ENCODE peak calls at places on chromosome 7, in seven cellular contexts. R is lung, Z is A549, S is nephron progenitor cell, C is foreskin fibroblast, V is GM13976, Y is cardiac muscle cell. F is an unnamed sample.

GRCh38 chr7:152588350-152588749 is 87.6 kb downstream of the XRCC2 start:
- DNase-seq in R (no peak), Z (no peak), S (no peak), C (no peak), V (no peak), Y (peak), F (no peak)

GRCh38 chr7:33773053-33773452 is 132.3 kb upstream of the BMPER start:
- DNase-seq in R (no peak), Z (no peak), S (no peak), C (peak), V (no peak), Y (no peak), F (no peak)

GRCh38 chr7:20543565-20543964 is 71.9 kb upstream of the ABCB5 start:
- DNase-seq in R (no peak), Z (no peak), S (no peak), C (no peak), V (no peak), Y (no peak), F (no peak)

GRCh38 chr7:78792624-78793023 is 660.8 kb downstream of the MAGI2 start:
- DNase-seq in R (no peak), Z (no peak), S (no peak), C (no peak), V (no peak), Y (no peak), F (no peak)

GRCh38 chr7:94008537-94008936 is 4.4 kb upstream of the BET1 start:
- DNase-seq in R (no peak), Z (no peak), S (no peak), C (peak), V (no peak), Y (peak), F (no peak)

GRCh38 chr7:154795437-154795836 is 207.5 kb downstream of the PAXIP1 start:
- DNase-seq in R (no peak), Z (no peak), S (no peak), C (no peak), V (no peak), Y (no peak), F (no peak)

GRCh38 chr7:17392846-17393245 is 94.4 kb downstream of the AHR start:
- DNase-seq in R (no peak), Z (no peak), S (no peak), C (peak), V (no peak), Y (peak), F (no peak)

GRCh38 chr7:155244675-155245074 is 53.0 kb upstream of the INSIG1 start:
- DNase-seq in R (no peak), Z (no peak), S (no peak), C (no peak), V (no peak), Y (no peak), F (no peak)

GRCh38 chr7:42014625-42015412 is 222.2 kb downstream of the GLI3 start:
- DNase-seq in R (no peak), Z (peak), S (peak), C (no peak), V (no peak), Y (peak), F (peak)

GRCh38 chr7:43108255-43109011 is 4.0 kb upstream of the HECW1 start:
- DNase-seq in R (peak), Z (peak), S (peak), C (peak), V (peak), Y (peak), F (peak)

GRCh38 chr7:30162133-30162532 is 27.3 kb downstream of the MTURN start:
- DNase-seq in R (no peak), Z (no peak), S (no peak), C (no peak), V (no peak), Y (no peak), F (no peak)

GRCh38 chr7:29299986-29300609 is 105.5 kb downstream of the CHN2 start:
- DNase-seq in R (no peak), Z (no peak), S (no peak), C (no peak), V (no peak), Y (peak), F (no peak)

GRCh38 chr7:129644634-129645230 is 33.2 kb downstream of the NRF1 start:
- DNase-seq in R (no peak), Z (no peak), S (no peak), C (peak), V (no peak), Y (peak), F (no peak)

GRCh38 chr7:108086962-108087361 is 43.2 kb downstream of the LAMB4 start:
- DNase-seq in R (no peak), Z (no peak), S (no peak), C (no peak), V (no peak), Y (no peak), F (no peak)

GRCh38 chr7:157272351-157273207 is 64.2 kb upstream of the DNAJB6 start:
- DNase-seq in R (no peak), Z (no peak), S (no peak), C (no peak), V (no peak), Y (no peak), F (no peak)

GRCh38 chr7:149458235-149458634 is 2.6 kb downstream of the ZNF777 start:
- DNase-seq in R (no peak), Z (no peak), S (no peak), C (no peak), V (no peak), Y (no peak), F (no peak)

GRCh38 chr7:98902523-98902922 is 24.2 kb downstream of the TRRAP start:
- DNase-seq in R (no peak), Z (no peak), S (no peak), C (no peak), V (no peak), Y (no peak), F (no peak)

GRCh38 chr7:75914169-75914654 is 743 bp upstream of the POR start:
- DNase-seq in R (no peak), Z (no peak), S (peak), C (no peak), V (no peak), Y (no peak), F (peak)

GRCh38 chr7:54964136-54964535 is 54.7 kb upstream of the EGFR start:
- DNase-seq in R (no peak), Z (no peak), S (no peak), C (peak), V (no peak), Y (no peak), F (no peak)

GRCh38 chr7:35792472-35793224 is 8.2 kb upstream of the SEPTIN7 start:
- DNase-seq in R (no peak), Z (no peak), S (no peak), C (no peak), V (no peak), Y (peak), F (no peak)

GRCh38 chr7:2209146-2209960 is 23.4 kb downstream of the MAD1L1 start:
- DNase-seq in R (peak), Z (peak), S (peak), C (peak), V (peak), Y (peak), F (peak)

GRCh38 chr7:136566491-136566890 is 302.0 kb upstream of the CHRM2 start:
- DNase-seq in R (no peak), Z (no peak), S (no peak), C (no peak), V (no peak), Y (no peak), F (no peak)

GRCh38 chr7:1169409-1170368 is 9.7 kb upstream of the ZFAND2A start:
- DNase-seq in R (peak), Z (peak), S (peak), C (peak), V (peak), Y (peak), F (peak)

GRCh38 chr7:141945356-141945755 is 1.4 kb downstream of the CLEC5A start:
- DNase-seq in R (no peak), Z (no peak), S (no peak), C (no peak), V (no peak), Y (no peak), F (no peak)

GRCh38 chr7:134532155-134533089 is 5.1 kb downstream of the AKR1B10 start:
- DNase-seq in R (no peak), Z (no peak), S (no peak), C (no peak), V (no peak), Y (no peak), F (no peak)

GRCh38 chr7:135194494-135195095 is 16.7 kb downstream of the WDR91 start:
- DNase-seq in R (no peak), Z (no peak), S (no peak), C (no peak), V (peak), Y (no peak), F (no peak)

GRCh38 chr7:110386914-110387313 is 704.0 kb upstream of the LRRN3 start:
- DNase-seq in R (no peak), Z (peak), S (no peak), C (peak), V (no peak), Y (no peak), F (no peak)

GRCh38 chr7:11638026-11638774 is 193.8 kb downstream of the THSD7A start:
- DNase-seq in R (no peak), Z (no peak), S (no peak), C (no peak), V (no peak), Y (no peak), F (no peak)

GRCh38 chr7:54111850-54112249 is 430.3 kb upstream of the VSTM2A start:
- DNase-seq in R (no peak), Z (no peak), S (no peak), C (no peak), V (no peak), Y (no peak), F (no peak)

GRCh38 chr7:42522227-42522991 is 285.4 kb upstream of the GLI3 start:
- DNase-seq in R (peak), Z (no peak), S (no peak), C (no peak), V (no peak), Y (peak), F (peak)

GRCh38 chr7:84013616-84014240 is 180.9 kb downstream of the SEMA3A start:
- DNase-seq in R (no peak), Z (no peak), S (no peak), C (no peak), V (no peak), Y (no peak), F (no peak)

GRCh38 chr7:23607130-23607529 is 9.9 kb downstream of the CCDC126 start:
- DNase-seq in R (no peak), Z (no peak), S (no peak), C (no peak), V (no peak), Y (no peak), F (no peak)

GRCh38 chr7:102185796-102186195 is 100.9 kb upstream of the SH2B2 start:
- DNase-seq in R (no peak), Z (no peak), S (no peak), C (no peak), V (no peak), Y (no peak), F (no peak)

DNA sequence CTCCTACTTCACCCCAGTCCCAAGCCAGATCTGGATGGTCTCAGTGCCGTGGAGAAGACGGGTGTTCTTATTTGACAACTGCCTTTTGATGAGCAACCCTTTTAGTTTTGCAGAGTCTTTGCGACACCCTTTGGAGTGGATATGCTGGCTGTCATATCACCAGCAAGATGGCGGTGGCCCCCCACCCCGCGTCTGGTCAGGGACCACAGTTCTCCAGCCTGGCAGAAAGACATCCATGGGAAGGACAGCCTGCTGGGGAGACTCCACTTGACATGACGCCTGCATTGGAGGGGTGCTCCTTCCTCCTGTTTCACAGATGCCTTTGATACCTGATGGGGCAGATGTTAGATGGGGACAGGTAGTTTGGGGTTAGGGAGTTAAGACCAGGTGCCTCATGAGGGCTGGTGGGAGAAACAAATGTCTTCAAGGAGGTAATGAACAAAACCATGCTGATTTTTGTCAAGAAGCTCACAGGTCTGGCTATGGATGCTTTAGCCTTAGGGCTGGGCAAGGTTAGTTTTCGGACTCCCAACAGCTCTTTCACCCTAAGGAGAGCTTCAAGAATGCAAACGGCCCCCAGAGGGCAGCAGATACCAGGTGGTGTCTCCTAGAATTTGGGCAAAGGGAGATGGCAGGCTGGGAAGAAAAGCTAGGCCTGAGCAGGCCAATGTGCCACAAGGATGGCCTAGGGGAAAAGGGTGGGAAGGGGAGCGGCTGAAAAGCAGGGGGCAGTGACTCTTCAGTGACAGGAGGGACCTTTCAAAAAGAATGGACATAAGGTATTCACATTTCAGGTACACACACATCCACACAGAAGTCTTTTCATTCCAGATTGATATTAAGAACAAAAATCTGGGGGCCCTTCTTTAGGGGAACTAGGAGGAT is 95.2 kb downstream of the CLEC2L start:
- DNase-seq in R (peak), Z (peak), S (peak), C (no peak), V (no peak), Y (peak), F (peak)
- TF ChIP-seq CTCF in R (peak), Z (peak), S (peak), C (peak), V (no peak), Y (peak), F (peak)

DNA sequence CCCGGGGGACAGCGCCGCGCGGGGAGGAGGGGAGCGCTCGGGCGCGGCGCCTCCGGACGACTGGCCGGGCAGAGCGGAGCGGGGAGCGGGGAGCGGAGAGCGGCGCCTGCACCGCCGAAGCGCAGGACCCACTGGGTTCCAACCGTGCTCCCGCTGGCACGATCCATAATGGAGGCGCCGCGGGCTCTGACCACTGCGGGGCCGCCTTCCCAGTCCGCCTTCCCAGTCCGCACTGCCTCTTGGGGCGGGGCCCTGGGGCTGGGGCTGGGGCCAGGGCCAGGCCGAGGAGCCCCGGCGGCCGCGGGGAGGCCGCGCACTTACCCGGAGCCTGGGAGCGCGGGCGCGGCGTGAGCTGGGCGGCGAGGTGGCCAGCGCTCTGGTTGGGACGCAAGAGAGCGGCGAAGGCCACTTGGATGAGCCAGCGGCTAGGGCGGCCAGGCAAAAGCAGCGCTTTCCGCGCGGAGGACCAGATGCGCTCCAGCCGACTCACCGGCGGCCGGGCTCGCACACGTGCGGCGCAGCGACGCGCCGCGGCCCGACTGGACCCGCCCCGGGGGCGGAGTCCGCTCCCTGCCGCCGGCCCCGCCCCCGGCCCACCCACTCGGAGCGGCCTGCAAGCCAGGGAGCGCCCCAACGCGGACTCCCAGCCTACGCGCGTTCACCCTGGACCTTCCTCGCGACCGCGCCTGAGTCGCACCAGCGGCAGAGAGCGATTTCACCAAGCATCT is at the start of gene PUS7:
- DNase-seq in R (peak), Z (peak), S (peak), C (peak), V (peak), Y (peak), F (peak)
- TF ChIP-seq CTCF in R (no peak), Z (no peak), S (no peak), C (no peak), V (no peak), Y (no peak), F (no peak)

GRCh38 chr7:95047291-95047690 is 139.9 kb downstream of the PPP1R9A start:
- DNase-seq in R (no peak), Z (no peak), S (no peak), C (no peak), V (no peak), Y (no peak), F (no peak)

GRCh38 chr7:95046494-95047240 is 139.3 kb downstream of the PPP1R9A start:
- DNase-seq in R (no peak), Z (no peak), S (no peak), C (no peak), V (no peak), Y (peak), F (no peak)

GRCh38 chr7:95045236-95045923 is 138.0 kb downstream of the PPP1R9A start:
- DNase-seq in R (no peak), Z (no peak), S (no peak), C (peak), V (no peak), Y (peak), F (no peak)
- TF ChIP-seq CTCF in R (no peak), Z (peak), S (no peak), C (no peak), V (no peak), Y (peak), F (no peak)

GRCh38 chr7:66873476-66873875 is 47.5 kb upstream of the TMEM248 start:
- DNase-seq in R (no peak), Z (no peak), S (no peak), C (no peak), V (no peak), Y (no peak), F (no peak)

GRCh38 chr7:66867198-66867790 is 53.7 kb upstream of the TMEM248 start:
- DNase-seq in R (no peak), Z (no peak), S (no peak), C (no peak), V (no peak), Y (no peak), F (no peak)

GRCh38 chr7:66865290-66865864 is 55.6 kb upstream of the TMEM248 start:
- DNase-seq in R (no peak), Z (no peak), S (no peak), C (no peak), V (no peak), Y (no peak), F (no peak)

GRCh38 chr7:66871076-66871475 is 49.9 kb upstream of the TMEM248 start:
- DNase-seq in R (no peak), Z (no peak), S (no peak), C (no peak), V (no peak), Y (peak), F (no peak)

GRCh38 chr7:66869660-66870450 is 51.2 kb upstream of the TMEM248 start:
- DNase-seq in R (no peak), Z (no peak), S (no peak), C (no peak), V (peak), Y (no peak), F (no peak)
- TF ChIP-seq CTCF in R (no peak), Z (no peak), S (no peak), C (no peak), V (no peak), Y (no peak), F (no peak)